ENCODE peak calls at places on chromosomes 16 and 17, in six cellular contexts. D, U, O, Q, E and R are unnamed samples.

GRCh38 chr16:55542459-55543082 is 23.9 kb upstream of the CAPNS2 start:
- DNase-seq in D (no peak), U (no peak), O (peak), Q (peak), E (no peak), R (peak)

GRCh38 chr17:40862985-40863733 is 3.9 kb downstream of the KRT12 start:
- DNase-seq in D (no peak), U (no peak), O (no peak), Q (no peak), E (peak), R (peak)

GRCh38 chr17:81057079-81057730 is 22.3 kb downstream of the BAIAP2 start:
- DNase-seq in D (no peak), U (no peak), O (peak), Q (peak), E (no peak), R (peak)

GRCh38 chr17:50820651-50821050 is 14.7 kb upstream of the WFIKKN2 start:
- DNase-seq in D (no peak), U (no peak), O (no peak), Q (no peak), E (no peak), R (no peak)

GRCh38 chr17:42779942-42780815 is at the start of gene WNK4:
- DNase-seq in D (no peak), U (no peak), O (peak), Q (no peak), E (no peak), R (peak)

GRCh38 chr17:66123163-66123562 is 68.8 kb downstream of the CEP112 start:
- DNase-seq in D (no peak), U (no peak), O (peak), Q (peak), E (no peak), R (peak)

GRCh38 chr16:8572919-8573724 is 17.2 kb downstream of the TMEM114 start:
- DNase-seq in D (no peak), U (no peak), O (peak), Q (peak), E (no peak), R (peak)

GRCh38 chr16:11844499-11844898 is 6.8 kb downstream of the RSL1D1 start:
- DNase-seq in D (no peak), U (no peak), O (no peak), Q (no peak), E (no peak), R (no peak)

GRCh38 chr17:57142925-57143324 is 57.9 kb downstream of the AKAP1 start:
- DNase-seq in D (no peak), U (no peak), O (peak), Q (no peak), E (no peak), R (peak)

GRCh38 chr17:57463103-57463885 is 207.0 kb downstream of the MSI2 start:
- DNase-seq in D (no peak), U (no peak), O (peak), Q (peak), E (peak), R (peak)

GRCh38 chr16:31081428-31082351 is 7.1 kb downstream of the PRSS53 start:
- DNase-seq in D (no peak), U (no peak), O (no peak), Q (no peak), E (no peak), R (no peak)

GRCh38 chr16:9275816-9276354 is 184.4 kb downstream of the HAPSTR1 start:
- DNase-seq in D (no peak), U (no peak), O (no peak), Q (no peak), E (no peak), R (no peak)

GRCh38 chr16:1990336-1991134 is 765 bp downstream of the SYNGR3 start:
- DNase-seq in D (no peak), U (peak), O (no peak), Q (no peak), E (no peak), R (no peak)

GRCh38 chr17:37824534-37825485 is 80.0 kb upstream of the HNF1B start:
- DNase-seq in D (no peak), U (no peak), O (peak), Q (peak), E (no peak), R (peak)

GRCh38 chr17:9424071-9424640 is 151.5 kb downstream of the STX8 start:
- DNase-seq in D (no peak), U (no peak), O (no peak), Q (no peak), E (no peak), R (no peak)

GRCh38 chr16:78505544-78506371 is 406.3 kb downstream of the WWOX start:
- DNase-seq in D (no peak), U (no peak), O (no peak), Q (no peak), E (no peak), R (no peak)

GRCh38 chr17:32102697-32103096 is 39.6 kb upstream of the RHOT1 start:
- DNase-seq in D (no peak), U (no peak), O (peak), Q (no peak), E (no peak), R (peak)

GRCh38 chr17:21425736-21426135 is 49.6 kb downstream of the KCNJ12 start:
- DNase-seq in D (no peak), U (no peak), O (peak), Q (no peak), E (no peak), R (no peak)

GRCh38 chr16:84244728-84245127 is 4.9 kb upstream of the KCNG4 start:
- DNase-seq in D (no peak), U (no peak), O (no peak), Q (no peak), E (no peak), R (no peak)

GRCh38 chr17:54901230-54901847 is 687 bp downstream of the TOM1L1 start:
- DNase-seq in D (peak), U (peak), O (peak), Q (peak), E (no peak), R (peak)

GRCh38 chr16:71406316-71406715 is 35.5 kb downstream of the TLE7 start:
- DNase-seq in D (no peak), U (no peak), O (no peak), Q (no peak), E (no peak), R (no peak)

GRCh38 chr17:2883544-2884203 is 87.4 kb downstream of the RAP1GAP2 start:
- DNase-seq in D (peak), U (peak), O (no peak), Q (peak), E (no peak), R (peak)

GRCh38 chr17:57880086-57880456 is 30.2 kb upstream of the MRPS23 start:
- DNase-seq in D (no peak), U (no peak), O (no peak), Q (peak), E (peak), R (no peak)

GRCh38 chr17:61305024-61305423 is 94.6 kb upstream of the TBX2 start:
- DNase-seq in D (no peak), U (no peak), O (peak), Q (no peak), E (no peak), R (no peak)

GRCh38 chr17:61179316-61179715 is 220.3 kb upstream of the TBX2 start:
- DNase-seq in D (no peak), U (no peak), O (no peak), Q (no peak), E (no peak), R (no peak)

GRCh38 chr16:29837833-29838232 is 17.6 kb downstream of the MVP start:
- DNase-seq in D (no peak), U (no peak), O (peak), Q (no peak), E (no peak), R (no peak)